ENCODE peak calls at places on chromosomes 3 and 15, in seven cellular contexts. Q is hippocampal formation; O is C1 segment of cervical spinal cord; V is stomach; N is activated T-helper 1 cell treated with anti-CD3 and anti-CD28 coated beads, Interleukin-2, amount 50 U/mL, for 16 hours; E is fibroblast of pulmonary artery; H is T follicular helper cell. L is an unnamed sample.

GRCh38 chr3:4462641-4463040 is 4.4 kb downstream of the SUMF1 start:
- DNase-seq in Q (no peak), O (no peak), V (no peak), N (no peak), E (no peak), H (no peak), L (no peak)

GRCh38 chr3:159732172-159733111 is 256.2 kb upstream of the IL12A start:
- DNase-seq in Q (no peak), O (no peak), V (no peak), N (no peak), E (peak; percentile 39), H (no peak), L (no peak)

GRCh38 chr3:63779227-63779626 is 39.9 kb upstream of the C3orf49 start:
- DNase-seq in Q (no peak), O (no peak), V (no peak), N (no peak), E (no peak), H (no peak), L (no peak)

GRCh38 chr3:184260571-184261269 is 633 bp downstream of the CAMK2N2 start:
- DNase-seq in Q (no peak), O (no peak), V (no peak), N (no peak), E (no peak), H (no peak), L (no peak)

GRCh38 chr3:102733811-102734574 is 299.2 kb downstream of the ZPLD1 start:
- DNase-seq in Q (no peak), O (no peak), V (no peak), N (no peak), E (peak; percentile 30), H (no peak), L (no peak)

GRCh38 chr3:1404270-1404669 is 311.4 kb downstream of the CNTN6 start:
- DNase-seq in Q (no peak), O (no peak), V (peak; percentile 46), N (no peak), E (peak; percentile 19), H (no peak), L (no peak)

GRCh38 chr15:65233651-65234050 is 22.4 kb upstream of the CILP start:
- DNase-seq in Q (no peak), O (no peak), V (no peak), N (no peak), E (no peak), H (no peak), L (no peak)

GRCh38 chr15:90790057-90790456 is 72.9 kb downstream of the BLM start:
- DNase-seq in Q (no peak), O (no peak), V (peak; percentile 61), N (no peak), E (no peak), H (no peak), L (no peak)

L was measured in amygdala.